ENCODE peak calls at places on chromosomes 16 and 17, in five cellular contexts. L is HCT116, W is PC-3, O is K562, K is MM.1S. B is an unnamed sample.
A peak's percentile ranks its signal among the peaks of the same experiment; 100 is the strongest.

GRCh38 chr16:11510178-11510973 is 76.3 kb downstream of the LITAF start:
- DNase-seq in O (no peak), W (no peak), K (no peak), L (no peak), B (no peak)

GRCh38 chr17:69501591-69502468 is 87.3 kb downstream of the MAP2K6 start:
- DNase-seq in W (peak; percentile 24), L (no peak), K (no peak), O (no peak), B (peak; percentile 63)

GRCh38 chr16:58515125-58515870 is at the start of gene SETD6:
- DNase-seq in L (peak; percentile 70), K (peak; percentile 84), W (peak; percentile 80), O (peak; percentile 85), B (peak; percentile 94)

GRCh38 chr17:55062921-55063320 is 94.4 kb downstream of the STXBP4 start:
- DNase-seq in W (peak; percentile 76), L (no peak), K (no peak), O (no peak), B (no peak)

GRCh38 chr17:43399839-43400328 is 1.1 kb downstream of the ARL4D start:
- DNase-seq in W (no peak), K (no peak), L (no peak), O (no peak), B (no peak)

GRCh38 chr17:76191891-76192290 is 48.4 kb downstream of the RNF157 start:
- DNase-seq in O (no peak), K (peak; percentile 90), W (no peak), L (no peak), B (no peak)

GRCh38 chr16:57134982-57135381 is 42.6 kb downstream of the CPNE2 start:
- DNase-seq in O (no peak), K (peak; percentile 65), L (no peak), W (peak; percentile 13), B (no peak)

GRCh38 chr16:27495191-27495590 is 54.5 kb downstream of the GTF3C1 start:
- DNase-seq in K (no peak), L (no peak), W (no peak), O (no peak), B (no peak)

GRCh38 chr16:46620265-46621005 is 744 bp downstream of the SHCBP1 start:
- DNase-seq in K (peak; percentile 53), W (peak; percentile 20), O (peak; percentile 36), L (no peak), B (no peak)

GRCh38 chr16:2743007-2743810 is 9.2 kb upstream of the SRRM2 start:
- DNase-seq in K (no peak), W (no peak), L (no peak), O (no peak), B (no peak)

GRCh38 chr16:84253173-84253572 is 13.4 kb upstream of the KCNG4 start:
- DNase-seq in K (no peak), O (no peak), W (no peak), L (no peak), B (no peak)

GRCh38 chr16:84514874-84515835 is 10.7 kb upstream of the MEAK7 start:
- DNase-seq in W (no peak), L (no peak), O (no peak), K (peak; percentile 85), B (no peak)

GRCh38 chr16:1877804-1878203 is 5.8 kb upstream of the MEIOB start:
- DNase-seq in W (peak; percentile 17), O (no peak), K (no peak), L (no peak), B (no peak)

GRCh38 chr17:19978206-19978802 is 676 bp upstream of the AKAP10 start:
- DNase-seq in O (no peak), W (no peak), K (peak; percentile 34), L (no peak), B (peak; percentile 56)

GRCh38 chr17:28665994-28666393 is 4.0 kb downstream of the SUPT6H start:
- DNase-seq in W (no peak), L (no peak), O (no peak), K (no peak), B (no peak)

GRCh38 chr17:55266958-55267688 is 2.4 kb downstream of the HLF start:
- DNase-seq in W (no peak), L (no peak), O (no peak), K (no peak), B (no peak)

GRCh38 chr16:4350787-4351659 is at the start of gene PAM16:
- DNase-seq in O (peak; percentile 96), W (peak; percentile 90), L (peak; percentile 87), K (peak; percentile 95), B (peak; percentile 98)

GRCh38 chr17:37527249-37527851 is 37.7 kb downstream of the DUSP14 start:
- DNase-seq in W (peak; percentile 67), K (peak; percentile 63), O (peak; percentile 39), L (peak; percentile 38), B (peak; percentile 92)
- H3K36me3 ChIP-seq in W (no peaks in the 10 kb centered on the region), K (no peaks in the 10 kb centered on the region), O (peaks cover 44% of the 10 kb centered on the region), L (peaks cover 3% of the 10 kb centered on the region), B (peaks cover 4% of the 10 kb centered on the region)

DNA sequence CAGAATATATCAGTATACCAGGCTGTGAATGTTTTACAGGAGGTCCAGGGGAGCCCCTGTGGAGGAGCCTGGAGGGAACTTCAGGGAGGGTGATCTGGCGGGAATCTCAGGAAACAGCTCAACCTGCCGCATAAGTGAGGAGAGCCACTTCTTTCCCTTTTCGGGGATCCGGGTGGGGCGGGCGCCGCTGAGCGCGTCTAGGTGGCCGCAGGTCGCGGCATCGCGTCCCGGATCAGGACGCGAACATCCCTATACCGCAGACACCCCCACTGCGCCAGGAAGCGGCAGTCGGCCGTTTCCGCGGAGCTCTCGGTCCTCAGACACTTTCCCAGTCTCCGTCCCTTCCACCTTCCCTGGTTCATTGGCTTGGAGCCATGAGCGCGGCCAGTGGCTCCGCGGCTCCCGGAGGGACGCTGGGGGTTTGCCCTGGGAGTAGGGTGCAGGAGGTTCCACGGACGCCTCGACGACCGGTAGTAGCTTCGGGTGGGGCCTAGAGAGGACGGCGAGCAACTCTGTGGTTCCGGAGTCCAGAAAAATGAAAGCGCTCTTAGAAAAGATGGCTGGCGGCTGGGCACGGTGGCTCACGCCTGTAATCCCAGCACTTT is 3.1 kb upstream of the ZNF764 start:
- DNase-seq in W (no peak), O (no peak), K (no peak), L (no peak), B (peak; percentile 69)
- TF ChIP-seq CTCF in W (no peak), O (no peak), K (no peak), L (no peak), B (no peak)

DNA sequence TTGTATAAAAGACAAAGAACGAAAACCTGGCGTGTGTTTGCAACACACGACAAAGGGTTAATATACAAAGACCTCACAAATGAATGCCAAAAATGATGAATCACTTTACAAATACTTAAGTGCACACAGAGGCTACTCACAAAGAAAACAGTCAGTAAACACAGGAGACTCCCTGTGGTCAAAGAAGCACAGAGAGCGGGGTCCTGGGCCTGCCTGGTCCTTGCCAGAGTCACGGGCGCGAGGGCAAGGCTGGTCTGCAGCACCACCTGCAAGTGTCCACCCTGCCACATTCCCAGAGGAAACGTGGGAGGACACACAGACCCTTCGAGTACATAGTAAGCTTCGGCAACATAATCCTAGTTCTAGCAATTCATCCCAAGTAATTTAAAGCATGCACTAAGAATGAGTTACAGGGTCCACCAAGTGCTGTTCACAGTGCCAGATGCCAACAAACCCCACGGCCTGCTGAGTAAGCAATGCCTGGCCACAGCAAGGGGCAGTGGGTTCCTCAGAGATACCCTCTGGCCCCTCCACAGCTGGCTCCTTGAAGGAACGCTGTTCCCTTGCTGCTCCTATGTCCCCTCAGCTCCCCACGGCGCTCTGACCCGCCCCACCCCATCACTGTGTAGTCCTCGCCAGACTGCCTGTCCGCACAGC is 24.6 kb upstream of the FAAP100 start:
- DNase-seq in W (peak; percentile 95), K (no peak), O (no peak), L (no peak), B (no peak)
- H4K20me1 ChIP-seq in W (peaks cover 60% of the 10 kb centered on the region), K (no peaks in the 10 kb centered on the region), O (peaks cover 7% of the 10 kb centered on the region), L (peaks cover 8% of the 10 kb centered on the region), B (peaks cover 28% of the 10 kb centered on the region)

GRCh38 chr16:88073201-88073721 is 122.0 kb downstream of the BANP start:
- DNase-seq in L (no peak), W (no peak), K (no peak), O (no peak), B (no peak)
- H3K36me3 ChIP-seq in L (no peaks in the 10 kb centered on the region), W (no peaks in the 10 kb centered on the region), K (no peaks in the 10 kb centered on the region), O (peaks cover 8% of the 10 kb centered on the region), B (no peaks in the 10 kb centered on the region)

GRCh38 chr17:42027961-42028790 is 8.3 kb downstream of the NKIRAS2 start:
- DNase-seq in L (peak; percentile 39), K (no peak), W (peak; percentile 18), O (peak; percentile 68), B (peak; percentile 92)
- TF ChIP-seq CTCF in L (peak; percentile 56), K (peak; percentile 14), W (peak; percentile 38), O (peak; percentile 81), B (peak; percentile 56)

GRCh38 chr16:81616321-81617020 is 162.6 kb upstream of the PLCG2 start:
- DNase-seq in K (peak; percentile 72), L (no peak), O (no peak), W (no peak), B (no peak)
- H4K20me1 ChIP-seq in K (no peaks in the 10 kb centered on the region), L (no peaks in the 10 kb centered on the region), O (peaks cover 24% of the 10 kb centered on the region), W (no peaks in the 10 kb centered on the region), B (peaks cover 9% of the 10 kb centered on the region)

DNA sequence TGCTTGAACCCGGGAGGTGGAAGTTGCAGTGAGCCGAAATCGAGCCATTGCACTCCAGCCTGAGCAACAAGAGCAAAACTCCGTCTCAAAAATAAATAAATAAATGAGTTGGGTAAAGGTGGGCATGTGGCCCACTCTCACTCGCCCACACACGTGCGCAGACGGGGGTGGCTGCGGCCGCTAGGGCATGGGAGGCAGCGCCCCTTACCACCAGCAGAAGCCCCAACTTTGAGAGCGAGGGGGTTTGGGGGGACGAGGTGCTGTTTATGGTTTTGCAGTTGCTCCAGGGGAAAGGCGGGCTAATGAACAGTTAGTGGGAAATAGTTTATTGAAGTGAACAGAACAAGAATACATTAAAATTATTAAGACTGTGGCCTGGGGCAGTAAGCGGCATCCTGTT is 14.9 kb upstream of the RBFOX3 start:
- DNase-seq in L (no peak), W (no peak), K (no peak), O (no peak), B (no peak)
- H3K36me3 ChIP-seq in L (no peaks in the 10 kb centered on the region), W (no peaks in the 10 kb centered on the region), K (no peaks in the 10 kb centered on the region), O (no peaks in the 10 kb centered on the region), B (no peaks in the 10 kb centered on the region)

DNA sequence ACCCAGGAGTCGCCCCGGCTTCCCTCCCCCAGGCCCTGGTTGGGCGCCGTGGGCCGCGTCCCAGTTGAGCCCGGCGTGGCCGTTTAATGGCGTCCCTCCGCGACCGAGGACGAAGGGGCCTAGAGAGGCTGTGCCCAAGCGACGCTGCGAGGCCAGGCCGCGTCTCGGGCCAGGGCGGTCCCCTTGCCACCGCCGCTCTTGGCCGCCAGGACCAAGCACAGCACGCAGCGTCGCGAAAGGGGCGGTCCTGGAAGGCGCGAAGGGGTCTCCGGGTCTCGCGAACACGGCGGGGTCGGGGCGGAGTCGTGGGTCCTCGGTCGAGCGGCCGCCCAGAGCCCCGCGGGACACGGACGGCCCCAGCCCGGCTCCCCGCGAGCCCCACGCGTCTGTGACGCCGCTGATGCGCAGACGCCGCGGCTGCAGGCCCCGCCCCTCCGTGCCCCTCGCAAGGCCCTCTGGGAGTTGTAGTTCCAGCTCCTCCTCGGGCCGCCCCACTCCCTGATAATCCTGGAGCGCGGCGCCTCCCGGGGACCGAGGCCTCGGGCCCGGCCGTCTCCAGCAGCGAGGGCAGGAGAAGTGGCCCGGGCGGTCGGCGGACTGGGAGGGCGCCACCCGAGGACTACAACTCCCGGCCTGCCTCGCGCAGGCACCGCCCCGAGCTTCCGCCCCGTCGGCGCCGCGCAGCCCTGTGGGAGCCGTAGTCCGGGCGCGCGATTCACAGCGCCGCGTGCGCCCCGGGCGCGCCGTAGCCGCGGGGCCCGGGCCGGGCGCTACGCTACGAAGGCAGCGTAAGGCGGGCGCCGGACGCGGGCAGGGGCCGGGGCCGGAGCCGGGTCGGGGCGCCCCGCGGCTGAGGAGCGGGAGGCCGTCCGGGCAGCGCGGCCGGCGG is at the start of gene CAPN15:
- DNase-seq in L (peak; percentile 32), W (peak; percentile 69), K (peak; percentile 88), O (peak; percentile 88), B (peak; percentile 90)
- TF ChIP-seq CTCF in L (no peak), W (no peak), K (no peak), O (no peak), B (no peak)